ENCODE peak calls at places on chromosome 13, in four cellular contexts. One of them, this sample, is unnamed.

GRCh38 chr13:110230661-110231347 is 76.2 kb downstream of the COL4A1 start:
- DNase-seq in K562: no peak
- DNase-seq in GM12878: no peak
- DNase-seq in HepG2: no peak
- DNase-seq in this sample: no peak

GRCh38 chr13:34462843-34463242 is 479.2 kb upstream of the NBEA start:
- DNase-seq in K562: no peak
- DNase-seq in GM12878: no peak
- DNase-seq in HepG2: no peak
- DNase-seq in this sample: no peak

GRCh38 chr13:51729853-51730553 is 74.0 kb downstream of the DHRS12 start:
- DNase-seq in K562: peak; percentile 3
- DNase-seq in GM12878: no peak
- DNase-seq in HepG2: peak; percentile 70
- DNase-seq in this sample: no peak

GRCh38 chr13:21676611-21677021 is 5.7 kb downstream of the FGF9 start:
- DNase-seq in K562: peak; percentile 10
- DNase-seq in GM12878: no peak
- DNase-seq in HepG2: no peak
- DNase-seq in this sample: no peak

GRCh38 chr13:99191900-99192399 is 8.7 kb upstream of the UBAC2 start:
- DNase-seq in K562: peak; percentile 20
- DNase-seq in GM12878: no peak
- DNase-seq in HepG2: no peak
- DNase-seq in this sample: no peak

GRCh38 chr13:39900106-39900750 is 244.8 kb downstream of the COG6 start:
- DNase-seq in K562: no peak
- DNase-seq in GM12878: no peak
- DNase-seq in HepG2: no peak
- DNase-seq in this sample: no peak

GRCh38 chr13:34358811-34359513 is 541.0 kb downstream of the RFC3 start:
- DNase-seq in K562: no peak
- DNase-seq in GM12878: no peak
- DNase-seq in HepG2: no peak
- DNase-seq in this sample: no peak

GRCh38 chr13:34345601-34345939 is 527.6 kb downstream of the RFC3 start:
- DNase-seq in K562: no peak
- DNase-seq in GM12878: no peak
- DNase-seq in HepG2: no peak
- DNase-seq in this sample: no peak

GRCh38 chr13:107835339-107836018 is 379.9 kb downstream of the LIG4 start:
- DNase-seq in K562: no peak
- DNase-seq in GM12878: no peak
- DNase-seq in HepG2: no peak
- DNase-seq in this sample: no peak

GRCh38 chr13:34006011-34006410 is 188.1 kb downstream of the RFC3 start:
- DNase-seq in K562: no peak
- DNase-seq in GM12878: no peak
- DNase-seq in HepG2: no peak
- DNase-seq in this sample: no peak

GRCh38 chr13:106373304-106373988 is 162.0 kb downstream of the EFNB2 start:
- DNase-seq in K562: no peak
- DNase-seq in GM12878: no peak
- DNase-seq in HepG2: no peak
- DNase-seq in this sample: no peak

GRCh38 chr13:113351514-113352026 is 12.4 kb downstream of the GRTP1 start:
- DNase-seq in K562: no peak
- DNase-seq in GM12878: no peak
- DNase-seq in HepG2: no peak
- DNase-seq in this sample: no peak

GRCh38 chr13:95676775-95677563 is at the start of gene DNAJC3:
- DNase-seq in K562: peak; percentile 95
- DNase-seq in GM12878: peak; percentile 87
- DNase-seq in HepG2: peak; percentile 92
- DNase-seq in this sample: peak; percentile 92

GRCh38 chr13:29924482-29924884 is 74.1 kb upstream of the UBL3 start:
- DNase-seq in K562: no peak
- DNase-seq in GM12878: no peak
- DNase-seq in HepG2: peak; percentile 44
- DNase-seq in this sample: no peak

GRCh38 chr13:48220592-48221300 is 12.3 kb upstream of the ITM2B start:
- DNase-seq in K562: no peak
- DNase-seq in GM12878: no peak
- DNase-seq in HepG2: no peak
- DNase-seq in this sample: no peak

GRCh38 chr13:97621631-97622030 is 187.7 kb downstream of the RAP2A start:
- DNase-seq in K562: no peak
- DNase-seq in GM12878: no peak
- DNase-seq in HepG2: no peak
- DNase-seq in this sample: no peak

GRCh38 chr13:49421391-49421790 is 22.5 kb downstream of the CAB39L start:
- DNase-seq in K562: peak; percentile 55
- DNase-seq in GM12878: peak; percentile 24
- DNase-seq in HepG2: peak; percentile 81
- DNase-seq in this sample: peak; percentile 15

GRCh38 chr13:87709947-87710346 is 38.8 kb downstream of the SLITRK5 start:
- DNase-seq in K562: no peak
- DNase-seq in GM12878: no peak
- DNase-seq in HepG2: no peak
- DNase-seq in this sample: no peak

GRCh38 chr13:99396446-99396845 is 89.2 kb upstream of the GPR183 start:
- DNase-seq in K562: no peak
- DNase-seq in GM12878: no peak
- DNase-seq in HepG2: no peak
- DNase-seq in this sample: no peak

GRCh38 chr13:76991796-76992547 is at the start of gene CLN5:
- DNase-seq in K562: peak; percentile 94
- DNase-seq in GM12878: peak; percentile 72
- DNase-seq in HepG2: peak; percentile 86
- DNase-seq in this sample: peak; percentile 100

GRCh38 chr13:28474491-28475134 is 20.3 kb downstream of the FLT1 start:
- DNase-seq in K562: no peak
- DNase-seq in GM12878: no peak
- DNase-seq in HepG2: no peak
- DNase-seq in this sample: no peak

GRCh38 chr13:40777166-40777956 is 6.4 kb upstream of the MRPS31 start:
- DNase-seq in K562: peak; percentile 70
- DNase-seq in GM12878: no peak
- DNase-seq in HepG2: peak; percentile 71
- DNase-seq in this sample: peak; percentile 37

GRCh38 chr13:42048625-42049453 is at the start of gene DGKH:
- DNase-seq in K562: peak; percentile 73
- DNase-seq in GM12878: no peak
- DNase-seq in HepG2: no peak
- DNase-seq in this sample: peak; percentile 80

GRCh38 chr13:112782433-112783010 is 92.7 kb downstream of the ATP11A start:
- DNase-seq in K562: no peak
- DNase-seq in GM12878: no peak
- DNase-seq in HepG2: no peak
- DNase-seq in this sample: no peak

DNA sequence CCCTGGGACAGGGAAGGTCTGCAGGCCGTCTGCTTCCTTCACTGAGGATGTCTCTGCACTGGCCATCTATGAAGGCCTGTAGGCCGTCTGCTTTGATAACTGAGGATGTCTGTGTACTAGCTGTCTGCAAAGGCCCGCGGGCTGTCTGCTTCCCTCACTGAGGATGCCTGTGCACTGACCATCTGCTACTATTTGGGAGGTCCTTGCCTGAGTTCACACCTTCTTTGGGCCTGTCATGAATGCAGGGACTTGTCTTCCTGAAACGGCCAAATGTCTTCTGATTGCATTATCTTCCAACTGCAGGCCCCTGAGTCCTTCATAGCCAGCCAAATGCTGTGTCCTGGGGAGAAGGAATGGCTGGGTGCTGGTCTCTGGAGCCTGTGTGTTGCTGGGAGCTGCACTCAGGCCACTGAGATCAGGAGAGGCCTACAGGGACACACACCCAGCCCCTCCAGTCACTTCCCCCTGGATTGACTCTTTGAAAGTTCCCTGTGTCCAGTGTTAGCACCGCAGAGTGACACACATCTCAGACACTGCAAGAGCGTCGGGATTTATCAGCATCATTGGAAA is 72.9 kb downstream of the TEX29 start:
- DNase-seq in K562: no peak
- DNase-seq in GM12878: no peak
- DNase-seq in HepG2: no peak
- DNase-seq in this sample: no peak
- TF ChIP-seq TARDBP in K562: no peak
- TF ChIP-seq TARDBP in GM12878: no peak
- TF ChIP-seq TARDBP in HepG2: no peak
- TF ChIP-seq TARDBP in this sample: no peak

GRCh38 chr13:37617162-37617561 is 18.6 kb upstream of the POSTN start:
- DNase-seq in K562: no peak
- DNase-seq in GM12878: no peak
- DNase-seq in HepG2: no peak
- DNase-seq in this sample: no peak
- TF ChIP-seq TARDBP in K562: no peak
- TF ChIP-seq TARDBP in GM12878: no peak
- TF ChIP-seq TARDBP in HepG2: no peak
- TF ChIP-seq TARDBP in this sample: no peak

GRCh38 chr13:43113603-43114002 is 90.2 kb downstream of the DNAJC15 start:
- DNase-seq in K562: no peak
- DNase-seq in GM12878: no peak
- DNase-seq in HepG2: peak; percentile 25
- DNase-seq in this sample: no peak
- TF ChIP-seq TARDBP in K562: no peak
- TF ChIP-seq TARDBP in GM12878: no peak
- TF ChIP-seq TARDBP in HepG2: no peak
- TF ChIP-seq TARDBP in this sample: no peak

DNA sequence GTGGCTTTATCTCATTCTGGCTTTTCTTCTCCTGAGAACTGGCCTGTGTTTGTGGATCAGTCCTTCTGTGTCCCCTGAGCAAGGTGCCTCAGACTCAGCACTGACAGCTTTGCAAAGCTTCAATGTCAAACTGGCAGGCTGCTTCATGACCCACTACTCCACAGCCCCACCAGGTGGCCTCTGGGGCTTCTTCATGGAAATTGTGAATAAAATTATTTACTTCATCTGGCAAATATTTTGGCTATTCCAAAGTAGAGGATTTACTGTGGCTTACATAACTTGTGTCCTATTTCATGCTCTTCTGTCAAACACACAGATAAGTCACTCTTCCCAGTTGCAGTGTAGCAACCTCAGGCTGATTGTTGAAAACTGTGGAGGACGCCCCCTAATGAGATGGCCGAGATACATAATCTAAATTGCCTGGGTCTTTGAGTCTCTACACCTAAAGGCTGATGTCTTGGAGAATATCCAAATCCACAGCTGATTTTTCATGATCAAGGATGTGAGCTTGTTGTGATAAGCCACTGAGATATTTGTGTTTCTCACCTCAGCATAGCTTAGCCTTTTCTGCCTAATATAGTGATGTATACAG is 721.9 kb upstream of the SLC10A2 start:
- DNase-seq in K562: no peak
- DNase-seq in GM12878: no peak
- DNase-seq in HepG2: no peak
- DNase-seq in this sample: peak; percentile 4
- TF ChIP-seq TARDBP in K562: no peak
- TF ChIP-seq TARDBP in GM12878: no peak
- TF ChIP-seq TARDBP in HepG2: no peak
- TF ChIP-seq TARDBP in this sample: no peak

DNA sequence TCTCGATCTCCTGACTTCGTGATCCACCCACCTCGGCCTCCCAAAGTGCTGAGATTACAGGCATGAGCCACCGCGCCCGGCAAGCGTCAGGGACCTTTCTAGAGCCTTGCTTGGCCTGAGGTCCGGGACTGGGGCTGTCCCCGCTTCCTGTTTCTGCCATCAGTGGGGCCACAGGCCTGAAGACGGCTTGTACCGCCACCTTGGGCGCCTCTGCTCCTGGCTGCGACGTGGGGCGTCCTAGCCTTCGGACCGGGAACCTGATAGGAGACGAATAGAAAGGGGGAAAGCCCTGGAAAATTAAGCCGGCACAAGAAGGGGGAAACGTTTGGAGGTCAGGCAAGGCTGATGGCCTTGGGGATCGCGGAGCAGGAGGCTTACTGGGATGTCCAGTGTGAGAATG is 35.1 kb downstream of the RNF6 start:
- DNase-seq in K562: no peak
- DNase-seq in GM12878: no peak
- DNase-seq in HepG2: no peak
- DNase-seq in this sample: no peak
- TF ChIP-seq TARDBP in K562: no peak
- TF ChIP-seq TARDBP in GM12878: no peak
- TF ChIP-seq TARDBP in HepG2: no peak
- TF ChIP-seq TARDBP in this sample: no peak

DNA sequence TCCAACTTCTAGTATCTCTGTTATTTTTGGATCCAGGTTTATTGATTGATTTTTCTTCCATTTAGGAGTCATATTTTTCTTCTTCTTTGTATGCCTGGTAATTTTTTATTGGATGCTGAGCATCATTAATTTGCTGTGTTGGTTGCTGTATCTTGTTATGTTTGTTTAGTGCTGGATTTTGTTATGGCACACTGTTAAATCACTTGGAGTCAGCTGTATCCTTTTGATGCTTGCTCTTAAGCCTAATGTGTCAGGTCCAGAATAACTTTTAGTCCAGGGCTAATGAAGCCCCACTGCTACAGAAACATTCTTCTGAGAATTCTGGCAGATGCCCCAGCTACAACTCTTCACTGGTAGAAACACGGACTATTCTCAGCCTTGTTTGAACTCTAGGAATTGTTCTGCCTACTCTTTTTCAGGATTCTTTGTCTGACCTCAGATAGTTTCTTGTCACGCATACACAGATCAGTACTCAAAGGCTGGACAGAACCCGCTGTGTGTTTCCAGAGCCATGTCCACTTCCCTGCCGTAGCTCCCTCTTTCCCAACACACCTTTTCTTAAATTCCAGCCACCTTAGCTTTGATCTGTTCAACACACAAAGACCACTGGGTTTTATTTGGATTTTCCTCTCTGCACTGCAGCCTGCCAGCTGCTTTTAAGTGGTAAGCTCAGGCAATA is 137.1 kb upstream of the WASF3 start:
- DNase-seq in K562: no peak
- DNase-seq in GM12878: no peak
- DNase-seq in HepG2: peak; percentile 36
- DNase-seq in this sample: no peak
- TF ChIP-seq TARDBP in K562: no peak
- TF ChIP-seq TARDBP in GM12878: no peak
- TF ChIP-seq TARDBP in HepG2: no peak
- TF ChIP-seq TARDBP in this sample: no peak

GRCh38 chr13:32883501-32883900 is 132.7 kb upstream of the KL start:
- DNase-seq in K562: no peak
- DNase-seq in GM12878: no peak
- DNase-seq in HepG2: no peak
- DNase-seq in this sample: no peak
- TF ChIP-seq TARDBP in K562: no peak
- TF ChIP-seq TARDBP in GM12878: no peak
- TF ChIP-seq TARDBP in HepG2: no peak
- TF ChIP-seq TARDBP in this sample: no peak

DNA sequence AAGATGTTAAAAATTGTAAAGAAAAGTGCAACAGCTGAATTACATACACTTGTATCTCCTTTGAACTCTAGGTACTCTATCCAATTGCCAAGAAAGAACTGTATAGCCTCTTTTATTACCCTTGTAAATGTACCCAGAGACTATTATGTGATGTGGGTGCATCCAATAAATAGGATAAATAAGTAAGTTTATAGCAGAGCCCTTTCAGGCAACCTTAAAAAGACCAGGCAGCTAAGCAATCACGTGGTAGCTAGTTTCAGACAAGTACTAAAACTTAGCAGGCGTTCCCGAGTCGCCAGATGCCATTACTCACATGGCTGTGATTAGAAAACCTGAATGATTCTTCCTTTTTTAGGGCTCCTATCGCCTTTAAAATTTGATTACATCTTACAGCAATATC is 1303.1 kb downstream of the EFNB2 start:
- DNase-seq in K562: no peak
- DNase-seq in GM12878: no peak
- DNase-seq in HepG2: no peak
- DNase-seq in this sample: no peak
- TF ChIP-seq TARDBP in K562: no peak
- TF ChIP-seq TARDBP in GM12878: no peak
- TF ChIP-seq TARDBP in HepG2: no peak
- TF ChIP-seq TARDBP in this sample: no peak

This sample was measured in HEK293T.